ENCODE peak calls at places on chromosomes 13 and 19, in five cellular contexts. One of them, this sample, is unnamed.

GRCh38 chr19:30227661-30228112 is 144.5 kb upstream of the ZNF536 start:
- DNase-seq in AG04450: no peak
- DNase-seq in CD8-positive, alpha-beta T cell: no peak
- DNase-seq in fibroblast of lung: peak
- DNase-seq in adrenal gland: peak
- DNase-seq in this sample: no peak

GRCh38 chr19:14603990-14604387 is 21.1 kb downstream of the CLEC17A start:
- DNase-seq in AG04450: no peak
- DNase-seq in CD8-positive, alpha-beta T cell: no peak
- DNase-seq in fibroblast of lung: no peak
- DNase-seq in adrenal gland: no peak
- DNase-seq in this sample: no peak

GRCh38 chr19:3642987-3643386 is 16.4 kb upstream of the CACTIN start:
- DNase-seq in AG04450: no peak
- DNase-seq in CD8-positive, alpha-beta T cell: no peak
- DNase-seq in fibroblast of lung: no peak
- DNase-seq in adrenal gland: no peak
- DNase-seq in this sample: no peak

GRCh38 chr19:13032837-13033236 is 37.6 kb downstream of the NFIX start:
- DNase-seq in AG04450: no peak
- DNase-seq in CD8-positive, alpha-beta T cell: no peak
- DNase-seq in fibroblast of lung: no peak
- DNase-seq in adrenal gland: no peak
- DNase-seq in this sample: no peak

GRCh38 chr13:99432637-99433542 is 68.4 kb upstream of the TM9SF2 start:
- DNase-seq in AG04450: no peak
- DNase-seq in CD8-positive, alpha-beta T cell: peak
- DNase-seq in fibroblast of lung: peak
- DNase-seq in adrenal gland: peak
- DNase-seq in this sample: peak

GRCh38 chr13:99979453-99980200 is 2.0 kb upstream of the ZIC2 start:
- DNase-seq in AG04450: no peak
- DNase-seq in CD8-positive, alpha-beta T cell: no peak
- DNase-seq in fibroblast of lung: no peak
- DNase-seq in adrenal gland: no peak
- DNase-seq in this sample: no peak

GRCh38 chr13:104782741-104783140 is 1716.5 kb upstream of the SLC10A2 start:
- DNase-seq in AG04450: no peak
- DNase-seq in CD8-positive, alpha-beta T cell: no peak
- DNase-seq in fibroblast of lung: no peak
- DNase-seq in adrenal gland: no peak
- DNase-seq in this sample: no peak

GRCh38 chr19:32771596-32771995 is 52.0 kb downstream of the TDRD12 start:
- DNase-seq in AG04450: no peak
- DNase-seq in CD8-positive, alpha-beta T cell: no peak
- DNase-seq in fibroblast of lung: no peak
- DNase-seq in adrenal gland: no peak
- DNase-seq in this sample: no peak

GRCh38 chr19:16590876-16591802 is 18.9 kb upstream of the SLC35E1 start:
- DNase-seq in AG04450: no peak
- DNase-seq in CD8-positive, alpha-beta T cell: no peak
- DNase-seq in fibroblast of lung: no peak
- DNase-seq in adrenal gland: no peak
- DNase-seq in this sample: no peak

GRCh38 chr19:3783660-3784584 is 2.3 kb downstream of the MATK start:
- DNase-seq in AG04450: no peak
- DNase-seq in CD8-positive, alpha-beta T cell: peak
- DNase-seq in fibroblast of lung: no peak
- DNase-seq in adrenal gland: no peak
- DNase-seq in this sample: no peak

GRCh38 chr19:45075215-45076028 is 856 bp downstream of the ZNF296 start:
- DNase-seq in AG04450: no peak
- DNase-seq in CD8-positive, alpha-beta T cell: peak
- DNase-seq in fibroblast of lung: peak
- DNase-seq in adrenal gland: peak
- DNase-seq in this sample: no peak

GRCh38 chr13:48320396-48320790 is 16.8 kb downstream of the RB1 start:
- DNase-seq in AG04450: no peak
- DNase-seq in CD8-positive, alpha-beta T cell: no peak
- DNase-seq in fibroblast of lung: no peak
- DNase-seq in adrenal gland: no peak
- DNase-seq in this sample: peak

GRCh38 chr13:51154029-51154555 is 43.0 kb upstream of the C13orf42 start:
- DNase-seq in AG04450: no peak
- DNase-seq in CD8-positive, alpha-beta T cell: no peak
- DNase-seq in fibroblast of lung: peak
- DNase-seq in adrenal gland: peak
- DNase-seq in this sample: no peak

GRCh38 chr19:56839665-56840451 is 668 bp downstream of the PEG3 start:
- DNase-seq in AG04450: no peak
- DNase-seq in CD8-positive, alpha-beta T cell: no peak
- DNase-seq in fibroblast of lung: peak
- DNase-seq in adrenal gland: peak
- DNase-seq in this sample: no peak

GRCh38 chr19:21117041-21117907 is 24.6 kb upstream of the ZNF431 start:
- DNase-seq in AG04450: no peak
- DNase-seq in CD8-positive, alpha-beta T cell: no peak
- DNase-seq in fibroblast of lung: no peak
- DNase-seq in adrenal gland: no peak
- DNase-seq in this sample: no peak

GRCh38 chr13:112688560-112689497 is 1.0 kb upstream of the ATP11A start:
- DNase-seq in AG04450: no peak
- DNase-seq in CD8-positive, alpha-beta T cell: no peak
- DNase-seq in fibroblast of lung: peak
- DNase-seq in adrenal gland: peak
- DNase-seq in this sample: peak

DNA sequence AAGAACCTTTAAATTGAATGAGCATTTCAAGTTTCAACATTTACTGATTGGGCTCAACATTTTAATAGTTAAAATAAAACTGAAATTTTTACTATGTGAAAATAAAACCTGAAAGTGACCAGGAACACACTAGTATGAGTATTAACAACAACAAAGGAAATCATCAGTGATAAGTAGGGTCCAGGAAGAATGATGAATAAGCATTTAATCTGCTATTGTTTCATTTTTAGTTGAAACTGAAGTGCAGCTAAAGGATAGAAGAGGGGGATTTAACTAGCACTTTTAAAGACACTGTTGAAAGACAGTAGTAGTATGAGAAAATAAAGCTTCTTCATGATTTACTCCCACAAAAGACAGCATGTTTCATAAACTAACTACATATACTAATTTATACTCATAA is 250.9 kb upstream of the IPO5 start:
- DNase-seq in AG04450: no peak
- DNase-seq in CD8-positive, alpha-beta T cell: no peak
- DNase-seq in fibroblast of lung: no peak
- DNase-seq in adrenal gland: no peak
- DNase-seq in this sample: no peak
- H3K4me3 ChIP-seq in AG04450: no peak
- H3K4me3 ChIP-seq in CD8-positive, alpha-beta T cell: no peak
- H3K4me3 ChIP-seq in fibroblast of lung: no peak
- H3K4me3 ChIP-seq in adrenal gland: no peak
- H3K4me3 ChIP-seq in this sample: no peak

GRCh38 chr13:73092831-73093230 is 34.0 kb downstream of the KLF5 start:
- DNase-seq in AG04450: peak
- DNase-seq in CD8-positive, alpha-beta T cell: no peak
- DNase-seq in fibroblast of lung: peak
- DNase-seq in adrenal gland: no peak
- DNase-seq in this sample: no peak
- H3K4me3 ChIP-seq in AG04450: no peak
- H3K4me3 ChIP-seq in CD8-positive, alpha-beta T cell: no peak
- H3K4me3 ChIP-seq in fibroblast of lung: no peak
- H3K4me3 ChIP-seq in adrenal gland: no peak
- H3K4me3 ChIP-seq in this sample: no peak

GRCh38 chr13:49789961-49790360 is 2.5 kb downstream of the KPNA3 start:
- DNase-seq in AG04450: no peak
- DNase-seq in CD8-positive, alpha-beta T cell: no peak
- DNase-seq in fibroblast of lung: no peak
- DNase-seq in adrenal gland: no peak
- DNase-seq in this sample: no peak

GRCh38 chr13:49786609-49787008 is 5.9 kb downstream of the KPNA3 start:
- DNase-seq in AG04450: no peak
- DNase-seq in CD8-positive, alpha-beta T cell: no peak
- DNase-seq in fibroblast of lung: no peak
- DNase-seq in adrenal gland: no peak
- DNase-seq in this sample: no peak

GRCh38 chr13:49792550-49793324 is at the start of gene KPNA3:
- DNase-seq in AG04450: peak
- DNase-seq in CD8-positive, alpha-beta T cell: peak
- DNase-seq in fibroblast of lung: peak
- DNase-seq in adrenal gland: peak
- DNase-seq in this sample: peak

GRCh38 chr13:49791214-49791752 is 1.2 kb downstream of the KPNA3 start:
- DNase-seq in AG04450: no peak
- DNase-seq in CD8-positive, alpha-beta T cell: peak
- DNase-seq in fibroblast of lung: peak
- DNase-seq in adrenal gland: no peak
- DNase-seq in this sample: peak

DNA sequence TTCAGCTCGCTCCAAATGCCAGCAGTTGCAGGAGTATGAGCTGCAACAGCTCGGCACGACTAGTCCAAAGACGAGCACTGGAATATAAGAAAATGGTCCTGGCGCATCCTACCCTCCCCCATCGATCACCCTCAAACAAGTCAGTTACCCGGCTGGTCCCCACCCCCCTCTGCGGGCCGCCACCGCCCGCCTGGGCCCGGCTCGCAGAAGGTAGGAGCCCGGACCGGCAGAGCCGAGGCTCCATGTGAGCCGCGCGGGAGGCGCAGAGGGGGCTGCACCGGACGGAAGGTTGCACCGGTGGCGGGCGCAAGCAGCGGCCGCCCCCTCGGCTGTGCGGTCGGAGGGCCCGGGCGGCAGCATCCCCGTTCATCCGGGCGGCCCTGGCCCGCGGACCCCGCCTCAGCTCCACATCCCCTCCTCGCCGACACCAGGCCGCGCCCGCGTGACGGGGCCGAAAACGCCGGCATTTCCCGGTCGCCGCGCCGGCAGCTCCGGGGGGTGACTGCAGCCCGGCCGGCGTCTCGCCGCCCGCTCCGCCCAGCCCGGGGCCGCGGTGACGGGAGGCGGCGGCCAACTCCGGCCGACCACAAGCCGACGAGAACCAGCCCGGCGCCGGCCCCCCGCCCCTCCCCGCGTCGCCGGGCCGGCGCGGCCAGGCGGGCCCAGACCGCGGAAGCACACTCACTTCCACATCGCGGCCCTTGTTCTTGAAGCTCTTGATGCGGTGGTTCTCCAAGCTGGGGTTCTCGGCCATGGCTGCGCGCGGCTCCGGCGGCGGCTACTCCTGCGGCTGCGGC is 531 bp downstream of the KPNA3 start:
- DNase-seq in AG04450: no peak
- DNase-seq in CD8-positive, alpha-beta T cell: peak
- DNase-seq in fibroblast of lung: peak
- DNase-seq in adrenal gland: peak
- DNase-seq in this sample: peak
- H3K4me3 ChIP-seq in AG04450: peak
- H3K4me3 ChIP-seq in CD8-positive, alpha-beta T cell: peak
- H3K4me3 ChIP-seq in fibroblast of lung: peak
- H3K4me3 ChIP-seq in adrenal gland: peak
- H3K4me3 ChIP-seq in this sample: peak

GRCh38 chr19:53381376-53381775 is 13.6 kb upstream of the ZNF765 start:
- DNase-seq in AG04450: no peak
- DNase-seq in CD8-positive, alpha-beta T cell: no peak
- DNase-seq in fibroblast of lung: no peak
- DNase-seq in adrenal gland: no peak
- DNase-seq in this sample: no peak
- H3K4me3 ChIP-seq in AG04450: no peak
- H3K4me3 ChIP-seq in CD8-positive, alpha-beta T cell: peak
- H3K4me3 ChIP-seq in fibroblast of lung: no peak
- H3K4me3 ChIP-seq in adrenal gland: no peak
- H3K4me3 ChIP-seq in this sample: peak

GRCh38 chr19:42242071-42242511 is 311 bp downstream of the GSK3A start:
- DNase-seq in AG04450: no peak
- DNase-seq in CD8-positive, alpha-beta T cell: peak
- DNase-seq in fibroblast of lung: no peak
- DNase-seq in adrenal gland: no peak
- DNase-seq in this sample: no peak
- H3K4me3 ChIP-seq in AG04450: peak
- H3K4me3 ChIP-seq in CD8-positive, alpha-beta T cell: peak
- H3K4me3 ChIP-seq in fibroblast of lung: peak
- H3K4me3 ChIP-seq in adrenal gland: peak
- H3K4me3 ChIP-seq in this sample: peak

GRCh38 chr19:54102421-54103169 is at the start of gene NDUFA3:
- DNase-seq in AG04450: peak
- DNase-seq in CD8-positive, alpha-beta T cell: peak
- DNase-seq in fibroblast of lung: peak
- DNase-seq in adrenal gland: peak
- DNase-seq in this sample: peak
- H3K4me3 ChIP-seq in AG04450: peak
- H3K4me3 ChIP-seq in CD8-positive, alpha-beta T cell: peak
- H3K4me3 ChIP-seq in fibroblast of lung: peak
- H3K4me3 ChIP-seq in adrenal gland: peak
- H3K4me3 ChIP-seq in this sample: peak

DNA sequence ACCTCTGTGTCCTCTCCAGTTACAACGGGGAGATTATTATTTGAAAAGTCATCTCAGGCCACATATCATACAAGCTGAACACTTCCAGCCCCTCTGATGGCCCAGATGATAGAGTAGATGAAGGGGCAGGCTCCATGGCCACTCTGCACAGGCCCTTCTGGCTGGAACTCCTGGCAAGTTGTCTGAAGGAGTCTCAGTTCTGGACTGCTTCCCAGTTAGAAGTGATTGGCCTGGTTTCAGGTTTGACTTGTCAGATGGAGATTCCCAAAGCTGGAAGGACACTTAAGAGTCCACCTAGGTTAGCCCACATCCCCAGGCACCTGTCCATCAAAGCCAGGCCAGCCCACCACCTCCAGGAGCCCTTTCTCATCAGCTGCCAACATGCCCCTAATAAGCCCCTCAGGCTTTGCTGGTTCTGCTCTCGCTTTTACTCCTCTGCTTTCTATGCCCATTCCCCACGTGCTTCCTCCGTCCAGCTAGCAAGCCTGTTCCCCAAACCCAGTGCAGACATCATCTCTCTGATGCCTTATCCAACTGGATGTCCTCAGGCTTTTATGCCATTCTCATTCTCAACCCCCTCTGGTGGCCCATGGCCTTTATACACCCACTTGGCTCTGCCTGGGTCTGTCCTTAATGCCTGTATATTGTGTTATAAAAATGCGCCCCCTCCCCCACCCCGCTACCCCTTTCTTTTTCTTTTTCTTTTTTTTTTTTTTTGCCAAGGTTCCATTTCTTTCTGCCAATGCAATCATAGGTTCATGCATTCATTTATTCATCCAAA is 56.5 kb downstream of the HSPH1 start:
- DNase-seq in AG04450: no peak
- DNase-seq in CD8-positive, alpha-beta T cell: no peak
- DNase-seq in fibroblast of lung: peak
- DNase-seq in adrenal gland: no peak
- DNase-seq in this sample: no peak
- H3K4me3 ChIP-seq in AG04450: no peak
- H3K4me3 ChIP-seq in CD8-positive, alpha-beta T cell: no peak
- H3K4me3 ChIP-seq in fibroblast of lung: no peak
- H3K4me3 ChIP-seq in adrenal gland: no peak
- H3K4me3 ChIP-seq in this sample: no peak

DNA sequence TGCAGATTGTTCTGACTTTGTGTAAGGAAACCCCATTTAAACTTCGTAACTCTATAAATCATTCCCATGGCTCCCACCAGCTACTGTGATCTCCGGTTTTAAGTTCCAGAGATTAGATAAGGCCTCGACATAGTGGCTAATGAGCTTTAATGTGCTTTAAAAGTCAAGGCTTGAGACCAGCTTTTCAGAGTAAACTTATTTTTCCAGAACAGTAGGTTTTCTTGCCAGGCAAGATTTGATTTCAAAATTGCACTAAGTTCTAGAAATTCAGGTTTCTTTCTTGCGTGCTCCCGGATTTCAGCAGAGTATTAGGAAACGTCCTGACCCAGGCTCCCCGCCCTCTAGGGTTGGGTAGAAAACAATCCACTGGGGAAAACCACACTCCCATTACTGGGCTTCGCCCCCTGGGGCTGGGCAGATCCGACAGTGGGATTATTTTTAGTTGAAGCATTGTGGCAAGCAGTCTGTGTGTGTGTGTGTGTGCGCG is 43.3 kb downstream of the CRYL1 start:
- DNase-seq in AG04450: no peak
- DNase-seq in CD8-positive, alpha-beta T cell: no peak
- DNase-seq in fibroblast of lung: peak
- DNase-seq in adrenal gland: peak
- DNase-seq in this sample: no peak
- H3K4me3 ChIP-seq in AG04450: no peak
- H3K4me3 ChIP-seq in CD8-positive, alpha-beta T cell: no peak
- H3K4me3 ChIP-seq in fibroblast of lung: no peak
- H3K4me3 ChIP-seq in adrenal gland: no peak
- H3K4me3 ChIP-seq in this sample: no peak

This sample was measured in CD8-positive, alpha-beta memory T cell.